ENCODE peak calls at places on chromosomes 1 and 21, in nine cellular contexts. One of them, this sample, is unnamed.

GRCh38 chr1:100902365-100902764 is 6.5 kb downstream of the SLC30A7 start:
- DNase-seq in stimulated activated CD4-positive, alpha-beta T cell treated with anti-CD3 and anti-CD28 coated beads, Interleukin-1b, Interleukin-23, amount 100 ng/mL, for 48 hours: no peak
- DNase-seq in NCI-H1694: no peak
- DNase-seq in anterior cingulate cortex: no peak
- DNase-seq in T-helper 2 cell: peak; percentile 17
- DNase-seq in mesendoderm: no peak
- DNase-seq in posterior vena cava: no peak
- DNase-seq in activated B cell treated with CpG ODN at 0.5 μM for 24 hours: no peak
- DNase-seq in GM19239: no peak
- DNase-seq in this sample: no peak

GRCh38 chr1:66243548-66244130 is 290.3 kb upstream of the SGIP1 start:
- DNase-seq in stimulated activated CD4-positive, alpha-beta T cell treated with anti-CD3 and anti-CD28 coated beads, Interleukin-1b, Interleukin-23, amount 100 ng/mL, for 48 hours: no peak
- DNase-seq in NCI-H1694: no peak
- DNase-seq in anterior cingulate cortex: no peak
- DNase-seq in T-helper 2 cell: peak; percentile 81
- DNase-seq in mesendoderm: no peak
- DNase-seq in posterior vena cava: no peak
- DNase-seq in activated B cell treated with CpG ODN at 0.5 μM for 24 hours: no peak
- DNase-seq in GM19239: no peak
- DNase-seq in this sample: no peak

GRCh38 chr1:29096255-29096896 is 27.3 kb downstream of the TMEM200B start:
- DNase-seq in stimulated activated CD4-positive, alpha-beta T cell treated with anti-CD3 and anti-CD28 coated beads, Interleukin-1b, Interleukin-23, amount 100 ng/mL, for 48 hours: no peak
- DNase-seq in NCI-H1694: no peak
- DNase-seq in anterior cingulate cortex: no peak
- DNase-seq in T-helper 2 cell: no peak
- DNase-seq in mesendoderm: no peak
- DNase-seq in posterior vena cava: no peak
- DNase-seq in activated B cell treated with CpG ODN at 0.5 μM for 24 hours: no peak
- DNase-seq in GM19239: no peak
- DNase-seq in this sample: no peak

GRCh38 chr21:34602061-34602460 is 12.9 kb downstream of the RCAN1 start:
- DNase-seq in stimulated activated CD4-positive, alpha-beta T cell treated with anti-CD3 and anti-CD28 coated beads, Interleukin-1b, Interleukin-23, amount 100 ng/mL, for 48 hours: no peak
- DNase-seq in NCI-H1694: no peak
- DNase-seq in anterior cingulate cortex: no peak
- DNase-seq in T-helper 2 cell: no peak
- DNase-seq in mesendoderm: no peak
- DNase-seq in posterior vena cava: no peak
- DNase-seq in activated B cell treated with CpG ODN at 0.5 μM for 24 hours: no peak
- DNase-seq in GM19239: no peak
- DNase-seq in this sample: no peak

GRCh38 chr1:63982201-63982600 is 208.4 kb downstream of the ROR1 start:
- DNase-seq in stimulated activated CD4-positive, alpha-beta T cell treated with anti-CD3 and anti-CD28 coated beads, Interleukin-1b, Interleukin-23, amount 100 ng/mL, for 48 hours: no peak
- DNase-seq in NCI-H1694: no peak
- DNase-seq in anterior cingulate cortex: no peak
- DNase-seq in T-helper 2 cell: no peak
- DNase-seq in mesendoderm: no peak
- DNase-seq in posterior vena cava: no peak
- DNase-seq in activated B cell treated with CpG ODN at 0.5 μM for 24 hours: no peak
- DNase-seq in GM19239: no peak
- DNase-seq in this sample: no peak

GRCh38 chr1:169711469-169712308 is at the start of gene SELL:
- DNase-seq in stimulated activated CD4-positive, alpha-beta T cell treated with anti-CD3 and anti-CD28 coated beads, Interleukin-1b, Interleukin-23, amount 100 ng/mL, for 48 hours: peak; percentile 77
- DNase-seq in NCI-H1694: peak; percentile 48
- DNase-seq in anterior cingulate cortex: peak; percentile 7
- DNase-seq in T-helper 2 cell: peak; percentile 89
- DNase-seq in mesendoderm: peak; percentile 86
- DNase-seq in posterior vena cava: no peak
- DNase-seq in activated B cell treated with CpG ODN at 0.5 μM for 24 hours: no peak
- DNase-seq in GM19239: peak; percentile 54
- DNase-seq in this sample: peak; percentile 57

GRCh38 chr1:180247061-180247460 is 17.0 kb downstream of the LHX4 start:
- DNase-seq in stimulated activated CD4-positive, alpha-beta T cell treated with anti-CD3 and anti-CD28 coated beads, Interleukin-1b, Interleukin-23, amount 100 ng/mL, for 48 hours: no peak
- DNase-seq in NCI-H1694: no peak
- DNase-seq in anterior cingulate cortex: no peak
- DNase-seq in T-helper 2 cell: no peak
- DNase-seq in mesendoderm: no peak
- DNase-seq in posterior vena cava: peak; percentile 17
- DNase-seq in activated B cell treated with CpG ODN at 0.5 μM for 24 hours: no peak
- DNase-seq in GM19239: no peak
- DNase-seq in this sample: no peak

GRCh38 chr1:211829343-211830054 is 1.1 kb downstream of the LPGAT1 start:
- DNase-seq in stimulated activated CD4-positive, alpha-beta T cell treated with anti-CD3 and anti-CD28 coated beads, Interleukin-1b, Interleukin-23, amount 100 ng/mL, for 48 hours: no peak
- DNase-seq in NCI-H1694: peak; percentile 33
- DNase-seq in anterior cingulate cortex: no peak
- DNase-seq in T-helper 2 cell: no peak
- DNase-seq in mesendoderm: peak; percentile 80
- DNase-seq in posterior vena cava: no peak
- DNase-seq in activated B cell treated with CpG ODN at 0.5 μM for 24 hours: no peak
- DNase-seq in GM19239: no peak
- DNase-seq in this sample: no peak

GRCh38 chr1:151728151-151728711 is 6.9 kb downstream of the RIIAD1 start:
- DNase-seq in stimulated activated CD4-positive, alpha-beta T cell treated with anti-CD3 and anti-CD28 coated beads, Interleukin-1b, Interleukin-23, amount 100 ng/mL, for 48 hours: no peak
- DNase-seq in NCI-H1694: peak; percentile 43
- DNase-seq in anterior cingulate cortex: peak; percentile 86
- DNase-seq in T-helper 2 cell: no peak
- DNase-seq in mesendoderm: peak; percentile 62
- DNase-seq in posterior vena cava: no peak
- DNase-seq in activated B cell treated with CpG ODN at 0.5 μM for 24 hours: no peak
- DNase-seq in GM19239: no peak
- DNase-seq in this sample: peak; percentile 57

GRCh38 chr1:5611855-5612254 is 380.4 kb downstream of the NPHP4 start:
- DNase-seq in stimulated activated CD4-positive, alpha-beta T cell treated with anti-CD3 and anti-CD28 coated beads, Interleukin-1b, Interleukin-23, amount 100 ng/mL, for 48 hours: no peak
- DNase-seq in NCI-H1694: no peak
- DNase-seq in anterior cingulate cortex: no peak
- DNase-seq in T-helper 2 cell: no peak
- DNase-seq in mesendoderm: no peak
- DNase-seq in posterior vena cava: peak; percentile 55
- DNase-seq in activated B cell treated with CpG ODN at 0.5 μM for 24 hours: no peak
- DNase-seq in GM19239: no peak
- DNase-seq in this sample: no peak

GRCh38 chr1:84709175-84709574 is 18.9 kb upstream of the SSX2IP start:
- DNase-seq in stimulated activated CD4-positive, alpha-beta T cell treated with anti-CD3 and anti-CD28 coated beads, Interleukin-1b, Interleukin-23, amount 100 ng/mL, for 48 hours: no peak
- DNase-seq in NCI-H1694: no peak
- DNase-seq in anterior cingulate cortex: no peak
- DNase-seq in T-helper 2 cell: no peak
- DNase-seq in mesendoderm: no peak
- DNase-seq in posterior vena cava: no peak
- DNase-seq in activated B cell treated with CpG ODN at 0.5 μM for 24 hours: no peak
- DNase-seq in GM19239: no peak
- DNase-seq in this sample: no peak

GRCh38 chr1:59005491-59006308 is 221.9 kb upstream of the JUN start:
- DNase-seq in stimulated activated CD4-positive, alpha-beta T cell treated with anti-CD3 and anti-CD28 coated beads, Interleukin-1b, Interleukin-23, amount 100 ng/mL, for 48 hours: no peak
- DNase-seq in NCI-H1694: no peak
- DNase-seq in anterior cingulate cortex: no peak
- DNase-seq in T-helper 2 cell: no peak
- DNase-seq in mesendoderm: no peak
- DNase-seq in posterior vena cava: no peak
- DNase-seq in activated B cell treated with CpG ODN at 0.5 μM for 24 hours: no peak
- DNase-seq in GM19239: no peak
- DNase-seq in this sample: no peak

GRCh38 chr21:14403681-14404318 is 20.9 kb upstream of the HSPA13 start:
- DNase-seq in stimulated activated CD4-positive, alpha-beta T cell treated with anti-CD3 and anti-CD28 coated beads, Interleukin-1b, Interleukin-23, amount 100 ng/mL, for 48 hours: no peak
- DNase-seq in NCI-H1694: peak; percentile 36
- DNase-seq in anterior cingulate cortex: no peak
- DNase-seq in T-helper 2 cell: peak; percentile 58
- DNase-seq in mesendoderm: no peak
- DNase-seq in posterior vena cava: no peak
- DNase-seq in activated B cell treated with CpG ODN at 0.5 μM for 24 hours: no peak
- DNase-seq in GM19239: no peak
- DNase-seq in this sample: peak; percentile 4

GRCh38 chr1:58324551-58324950 is 222.0 kb downstream of the OMA1 start:
- DNase-seq in stimulated activated CD4-positive, alpha-beta T cell treated with anti-CD3 and anti-CD28 coated beads, Interleukin-1b, Interleukin-23, amount 100 ng/mL, for 48 hours: no peak
- DNase-seq in NCI-H1694: no peak
- DNase-seq in anterior cingulate cortex: no peak
- DNase-seq in T-helper 2 cell: peak; percentile 36
- DNase-seq in mesendoderm: no peak
- DNase-seq in posterior vena cava: no peak
- DNase-seq in activated B cell treated with CpG ODN at 0.5 μM for 24 hours: no peak
- DNase-seq in GM19239: no peak
- DNase-seq in this sample: no peak

GRCh38 chr1:180235502-180236239 is 5.6 kb downstream of the LHX4 start:
- DNase-seq in stimulated activated CD4-positive, alpha-beta T cell treated with anti-CD3 and anti-CD28 coated beads, Interleukin-1b, Interleukin-23, amount 100 ng/mL, for 48 hours: no peak
- DNase-seq in NCI-H1694: no peak
- DNase-seq in anterior cingulate cortex: no peak
- DNase-seq in T-helper 2 cell: no peak
- DNase-seq in mesendoderm: peak; percentile 16
- DNase-seq in posterior vena cava: no peak
- DNase-seq in activated B cell treated with CpG ODN at 0.5 μM for 24 hours: no peak
- DNase-seq in GM19239: no peak
- DNase-seq in this sample: no peak

GRCh38 chr1:215004121-215004837 is 78.3 kb upstream of the KCNK2 start:
- DNase-seq in stimulated activated CD4-positive, alpha-beta T cell treated with anti-CD3 and anti-CD28 coated beads, Interleukin-1b, Interleukin-23, amount 100 ng/mL, for 48 hours: no peak
- DNase-seq in NCI-H1694: no peak
- DNase-seq in anterior cingulate cortex: no peak
- DNase-seq in T-helper 2 cell: no peak
- DNase-seq in mesendoderm: no peak
- DNase-seq in posterior vena cava: no peak
- DNase-seq in activated B cell treated with CpG ODN at 0.5 μM for 24 hours: no peak
- DNase-seq in GM19239: no peak
- DNase-seq in this sample: no peak

GRCh38 chr1:85465099-85465790 is at the start of gene DDAH1:
- DNase-seq in stimulated activated CD4-positive, alpha-beta T cell treated with anti-CD3 and anti-CD28 coated beads, Interleukin-1b, Interleukin-23, amount 100 ng/mL, for 48 hours: no peak
- DNase-seq in NCI-H1694: peak; percentile 26
- DNase-seq in anterior cingulate cortex: peak; percentile 72
- DNase-seq in T-helper 2 cell: peak; percentile 15
- DNase-seq in mesendoderm: peak; percentile 70
- DNase-seq in posterior vena cava: peak; percentile 88
- DNase-seq in activated B cell treated with CpG ODN at 0.5 μM for 24 hours: no peak
- DNase-seq in GM19239: peak; percentile 25
- DNase-seq in this sample: peak; percentile 43

GRCh38 chr21:44920694-44921604 is at the start of gene ITGB2:
- DNase-seq in stimulated activated CD4-positive, alpha-beta T cell treated with anti-CD3 and anti-CD28 coated beads, Interleukin-1b, Interleukin-23, amount 100 ng/mL, for 48 hours: peak; percentile 77
- DNase-seq in NCI-H1694: no peak
- DNase-seq in anterior cingulate cortex: no peak
- DNase-seq in T-helper 2 cell: peak; percentile 84
- DNase-seq in mesendoderm: no peak
- DNase-seq in posterior vena cava: no peak
- DNase-seq in activated B cell treated with CpG ODN at 0.5 μM for 24 hours: peak; percentile 69
- DNase-seq in GM19239: no peak
- DNase-seq in this sample: no peak

GRCh38 chr21:19607983-19608668 is 1204.5 kb upstream of the TMPRSS15 start:
- DNase-seq in stimulated activated CD4-positive, alpha-beta T cell treated with anti-CD3 and anti-CD28 coated beads, Interleukin-1b, Interleukin-23, amount 100 ng/mL, for 48 hours: no peak
- DNase-seq in NCI-H1694: no peak
- DNase-seq in anterior cingulate cortex: no peak
- DNase-seq in T-helper 2 cell: no peak
- DNase-seq in mesendoderm: peak; percentile 24
- DNase-seq in posterior vena cava: no peak
- DNase-seq in activated B cell treated with CpG ODN at 0.5 μM for 24 hours: no peak
- DNase-seq in GM19239: no peak
- DNase-seq in this sample: no peak

GRCh38 chr1:95072117-95072516 is 634 bp downstream of the ALG14 start:
- DNase-seq in stimulated activated CD4-positive, alpha-beta T cell treated with anti-CD3 and anti-CD28 coated beads, Interleukin-1b, Interleukin-23, amount 100 ng/mL, for 48 hours: no peak
- DNase-seq in NCI-H1694: no peak
- DNase-seq in anterior cingulate cortex: no peak
- DNase-seq in T-helper 2 cell: peak; percentile 11
- DNase-seq in mesendoderm: no peak
- DNase-seq in posterior vena cava: no peak
- DNase-seq in activated B cell treated with CpG ODN at 0.5 μM for 24 hours: no peak
- DNase-seq in GM19239: no peak
- DNase-seq in this sample: no peak

GRCh38 chr1:182444497-182444896 is 5.4 kb upstream of the RGSL1 start:
- DNase-seq in stimulated activated CD4-positive, alpha-beta T cell treated with anti-CD3 and anti-CD28 coated beads, Interleukin-1b, Interleukin-23, amount 100 ng/mL, for 48 hours: no peak
- DNase-seq in NCI-H1694: no peak
- DNase-seq in anterior cingulate cortex: no peak
- DNase-seq in T-helper 2 cell: no peak
- DNase-seq in mesendoderm: peak; percentile 24
- DNase-seq in posterior vena cava: no peak
- DNase-seq in activated B cell treated with CpG ODN at 0.5 μM for 24 hours: no peak
- DNase-seq in GM19239: no peak
- DNase-seq in this sample: no peak

GRCh38 chr1:204439976-204440375 is 28.4 kb upstream of the PPP1R15B start:
- DNase-seq in stimulated activated CD4-positive, alpha-beta T cell treated with anti-CD3 and anti-CD28 coated beads, Interleukin-1b, Interleukin-23, amount 100 ng/mL, for 48 hours: no peak
- DNase-seq in NCI-H1694: no peak
- DNase-seq in anterior cingulate cortex: no peak
- DNase-seq in T-helper 2 cell: no peak
- DNase-seq in mesendoderm: no peak
- DNase-seq in posterior vena cava: peak; percentile 83
- DNase-seq in activated B cell treated with CpG ODN at 0.5 μM for 24 hours: no peak
- DNase-seq in GM19239: no peak
- DNase-seq in this sample: no peak

GRCh38 chr1:5595531-5596170 is 396.6 kb downstream of the NPHP4 start:
- DNase-seq in stimulated activated CD4-positive, alpha-beta T cell treated with anti-CD3 and anti-CD28 coated beads, Interleukin-1b, Interleukin-23, amount 100 ng/mL, for 48 hours: no peak
- DNase-seq in NCI-H1694: no peak
- DNase-seq in anterior cingulate cortex: no peak
- DNase-seq in T-helper 2 cell: no peak
- DNase-seq in mesendoderm: no peak
- DNase-seq in posterior vena cava: no peak
- DNase-seq in activated B cell treated with CpG ODN at 0.5 μM for 24 hours: no peak
- DNase-seq in GM19239: no peak
- DNase-seq in this sample: no peak

GRCh38 chr1:109790735-109791494 is 27.2 kb upstream of the EPS8L3 start:
- DNase-seq in stimulated activated CD4-positive, alpha-beta T cell treated with anti-CD3 and anti-CD28 coated beads, Interleukin-1b, Interleukin-23, amount 100 ng/mL, for 48 hours: peak; percentile 86
- DNase-seq in NCI-H1694: no peak
- DNase-seq in anterior cingulate cortex: no peak
- DNase-seq in T-helper 2 cell: peak; percentile 97
- DNase-seq in mesendoderm: peak; percentile 91
- DNase-seq in posterior vena cava: peak; percentile 91
- DNase-seq in activated B cell treated with CpG ODN at 0.5 μM for 24 hours: no peak
- DNase-seq in GM19239: peak; percentile 80
- DNase-seq in this sample: no peak

GRCh38 chr1:2406451-2407041 is 5.8 kb downstream of the PEX10 start:
- DNase-seq in stimulated activated CD4-positive, alpha-beta T cell treated with anti-CD3 and anti-CD28 coated beads, Interleukin-1b, Interleukin-23, amount 100 ng/mL, for 48 hours: no peak
- DNase-seq in NCI-H1694: no peak
- DNase-seq in anterior cingulate cortex: no peak
- DNase-seq in T-helper 2 cell: no peak
- DNase-seq in mesendoderm: peak; percentile 23
- DNase-seq in posterior vena cava: no peak
- DNase-seq in activated B cell treated with CpG ODN at 0.5 μM for 24 hours: no peak
- DNase-seq in GM19239: no peak
- DNase-seq in this sample: no peak

GRCh38 chr1:216566809-216567208 is 143.6 kb upstream of the USH2A start:
- DNase-seq in stimulated activated CD4-positive, alpha-beta T cell treated with anti-CD3 and anti-CD28 coated beads, Interleukin-1b, Interleukin-23, amount 100 ng/mL, for 48 hours: no peak
- DNase-seq in NCI-H1694: peak; percentile 82
- DNase-seq in anterior cingulate cortex: no peak
- DNase-seq in T-helper 2 cell: no peak
- DNase-seq in mesendoderm: peak; percentile 27
- DNase-seq in posterior vena cava: no peak
- DNase-seq in activated B cell treated with CpG ODN at 0.5 μM for 24 hours: no peak
- DNase-seq in GM19239: no peak
- DNase-seq in this sample: no peak

GRCh38 chr21:44791246-44791645 is 10.4 kb downstream of the UBE2G2 start:
- DNase-seq in stimulated activated CD4-positive, alpha-beta T cell treated with anti-CD3 and anti-CD28 coated beads, Interleukin-1b, Interleukin-23, amount 100 ng/mL, for 48 hours: no peak
- DNase-seq in NCI-H1694: no peak
- DNase-seq in anterior cingulate cortex: no peak
- DNase-seq in T-helper 2 cell: no peak
- DNase-seq in mesendoderm: no peak
- DNase-seq in posterior vena cava: no peak
- DNase-seq in activated B cell treated with CpG ODN at 0.5 μM for 24 hours: no peak
- DNase-seq in GM19239: no peak
- DNase-seq in this sample: no peak

GRCh38 chr1:87682565-87682964 is 353.9 kb downstream of the LMO4 start:
- DNase-seq in stimulated activated CD4-positive, alpha-beta T cell treated with anti-CD3 and anti-CD28 coated beads, Interleukin-1b, Interleukin-23, amount 100 ng/mL, for 48 hours: no peak
- DNase-seq in NCI-H1694: no peak
- DNase-seq in anterior cingulate cortex: no peak
- DNase-seq in T-helper 2 cell: no peak
- DNase-seq in mesendoderm: no peak
- DNase-seq in posterior vena cava: no peak
- DNase-seq in activated B cell treated with CpG ODN at 0.5 μM for 24 hours: no peak
- DNase-seq in GM19239: no peak
- DNase-seq in this sample: no peak

GRCh38 chr1:202007703-202008489 is 2.5 kb upstream of the ELF3 start:
- DNase-seq in stimulated activated CD4-positive, alpha-beta T cell treated with anti-CD3 and anti-CD28 coated beads, Interleukin-1b, Interleukin-23, amount 100 ng/mL, for 48 hours: no peak
- DNase-seq in NCI-H1694: no peak
- DNase-seq in anterior cingulate cortex: no peak
- DNase-seq in T-helper 2 cell: no peak
- DNase-seq in mesendoderm: peak; percentile 96
- DNase-seq in posterior vena cava: no peak
- DNase-seq in activated B cell treated with CpG ODN at 0.5 μM for 24 hours: no peak
- DNase-seq in GM19239: no peak
- DNase-seq in this sample: no peak

GRCh38 chr1:246724001-246724724 is at the start of gene SCCPDH:
- DNase-seq in stimulated activated CD4-positive, alpha-beta T cell treated with anti-CD3 and anti-CD28 coated beads, Interleukin-1b, Interleukin-23, amount 100 ng/mL, for 48 hours: peak; percentile 78
- DNase-seq in NCI-H1694: peak; percentile 33
- DNase-seq in anterior cingulate cortex: peak; percentile 77
- DNase-seq in T-helper 2 cell: peak; percentile 80
- DNase-seq in mesendoderm: peak; percentile 67
- DNase-seq in posterior vena cava: peak; percentile 92
- DNase-seq in activated B cell treated with CpG ODN at 0.5 μM for 24 hours: peak; percentile 63
- DNase-seq in GM19239: peak; percentile 90
- DNase-seq in this sample: peak; percentile 75

GRCh38 chr1:94878329-94878728 is 48.6 kb downstream of the CNN3 start:
- DNase-seq in stimulated activated CD4-positive, alpha-beta T cell treated with anti-CD3 and anti-CD28 coated beads, Interleukin-1b, Interleukin-23, amount 100 ng/mL, for 48 hours: no peak
- DNase-seq in NCI-H1694: no peak
- DNase-seq in anterior cingulate cortex: no peak
- DNase-seq in T-helper 2 cell: no peak
- DNase-seq in mesendoderm: no peak
- DNase-seq in posterior vena cava: no peak
- DNase-seq in activated B cell treated with CpG ODN at 0.5 μM for 24 hours: no peak
- DNase-seq in GM19239: no peak
- DNase-seq in this sample: no peak

This sample was measured in hippocampal formation.